ENCODE peak calls at places on chromosomes 16 and 17, in nine cellular contexts. Y, P, X, S, C, R, W, J and Q are unnamed samples. For H3K27me3, the result is how much of the 10 kb centered on the place peaks cover.

GRCh38 chr17:63832455-63832854 is 5.0 kb upstream of the FTSJ3 start:
- DNase-seq in Y (no peak), P (no peak), X (no peak), S (no peak), C (no peak), R (no peak), W (no peak), J (no peak), Q (no peak)

GRCh38 chr17:14792751-14793150 is 472.4 kb downstream of the PMP22 start:
- DNase-seq in Y (no peak), P (no peak), X (peak), S (peak), C (no peak), R (peak), W (no peak), J (no peak), Q (peak)

GRCh38 chr16:84952335-84953050 is 58.8 kb downstream of the ZDHHC7 start:
- DNase-seq in Y (peak), P (peak), X (peak), S (peak), C (peak), R (peak), W (peak), J (peak), Q (peak)

GRCh38 chr17:5097101-5097834 is 14.4 kb downstream of the ZNF232 start:
- DNase-seq in Y (no peak), P (no peak), X (no peak), S (peak), C (no peak), R (no peak), W (peak), J (no peak), Q (no peak)

GRCh38 chr16:63978240-63978639 is 1143.6 kb downstream of the CDH11 start:
- DNase-seq in Y (no peak), P (no peak), X (no peak), S (no peak), C (no peak), R (no peak), W (no peak), J (no peak), Q (no peak)

GRCh38 chr17:16989230-16989952 is 17.5 kb upstream of the TNFRSF13B start:
- DNase-seq in Y (no peak), P (no peak), X (no peak), S (no peak), C (no peak), R (no peak), W (no peak), J (peak), Q (no peak)

GRCh38 chr17:78127240-78127887 is 1.2 kb downstream of the TMC6 start:
- DNase-seq in Y (no peak), P (no peak), X (peak), S (peak), C (peak), R (no peak), W (no peak), J (peak), Q (no peak)

GRCh38 chr16:84360748-84361147 is 7.6 kb upstream of the ATP2C2 start:
- DNase-seq in Y (no peak), P (no peak), X (no peak), S (no peak), C (no peak), R (no peak), W (no peak), J (no peak), Q (no peak)

GRCh38 chr17:81428521-81428920 is 33.3 kb downstream of the BAHCC1 start:
- DNase-seq in Y (no peak), P (no peak), X (no peak), S (no peak), C (no peak), R (no peak), W (no peak), J (peak), Q (no peak)

GRCh38 chr17:57751971-57752905 is 7.1 kb upstream of the CCDC182 start:
- DNase-seq in Y (no peak), P (no peak), X (no peak), S (no peak), C (no peak), R (no peak), W (no peak), J (no peak), Q (no peak)

GRCh38 chr16:79677799-79678525 is 77.4 kb upstream of the MAF start:
- DNase-seq in Y (no peak), P (no peak), X (no peak), S (no peak), C (no peak), R (peak), W (no peak), J (no peak), Q (peak)

GRCh38 chr16:85696761-85697160 is 8.0 kb upstream of the GINS2 start:
- DNase-seq in Y (no peak), P (no peak), X (no peak), S (no peak), C (no peak), R (no peak), W (no peak), J (no peak), Q (no peak)

GRCh38 chr17:28725166-28725659 is 820 bp downstream of the TLCD1 start:
- DNase-seq in Y (peak), P (peak), X (peak), S (peak), C (peak), R (no peak), W (no peak), J (peak), Q (peak)

GRCh38 chr17:1110524-1110843 is 69.3 kb downstream of the ABR start:
- DNase-seq in Y (no peak), P (no peak), X (no peak), S (no peak), C (no peak), R (no peak), W (no peak), J (no peak), Q (no peak)

GRCh38 chr17:71764507-71764906 is 356.3 kb upstream of the SOX9 start:
- DNase-seq in Y (no peak), P (no peak), X (peak), S (peak), C (no peak), R (no peak), W (peak), J (peak), Q (peak)

GRCh38 chr16:3363793-3364192 is 8.1 kb downstream of the OR2C1 start:
- DNase-seq in Y (no peak), P (no peak), X (no peak), S (no peak), C (no peak), R (no peak), W (no peak), J (no peak), Q (no peak)

GRCh38 chr17:36858119-36859002 is 78.9 kb upstream of the LHX1 start:
- DNase-seq in Y (no peak), P (no peak), X (peak), S (no peak), C (peak), R (peak), W (no peak), J (no peak), Q (no peak)

GRCh38 chr16:56513972-56514371 is 5.9 kb downstream of the BBS2 start:
- DNase-seq in Y (peak), P (peak), X (peak), S (peak), C (peak), R (peak), W (no peak), J (peak), Q (peak)

GRCh38 chr16:57192720-57193486 is 6.8 kb downstream of the RSPRY1 start:
- DNase-seq in Y (peak), P (no peak), X (no peak), S (no peak), C (no peak), R (peak), W (no peak), J (no peak), Q (peak)

GRCh38 chr17:36647598-36647997 is 46.2 kb downstream of the MRM1 start:
- DNase-seq in Y (no peak), P (no peak), X (no peak), S (no peak), C (no peak), R (no peak), W (no peak), J (no peak), Q (no peak)

GRCh38 chr17:48462946-48463345 is 32.9 kb upstream of the SKAP1 start:
- DNase-seq in Y (no peak), P (no peak), X (no peak), S (no peak), C (no peak), R (no peak), W (no peak), J (no peak), Q (no peak)

GRCh38 chr17:48460055-48460454 is 30.0 kb upstream of the SKAP1 start:
- DNase-seq in Y (no peak), P (no peak), X (no peak), S (no peak), C (no peak), R (no peak), W (no peak), J (no peak), Q (no peak)

GRCh38 chr17:48465884-48466283 is 35.9 kb upstream of the SKAP1 start:
- DNase-seq in Y (no peak), P (no peak), X (no peak), S (no peak), C (no peak), R (no peak), W (no peak), J (no peak), Q (no peak)

GRCh38 chr17:48459070-48459469 is 29.1 kb upstream of the SKAP1 start:
- DNase-seq in Y (no peak), P (no peak), X (no peak), S (no peak), C (no peak), R (no peak), W (no peak), J (no peak), Q (no peak)

DNA sequence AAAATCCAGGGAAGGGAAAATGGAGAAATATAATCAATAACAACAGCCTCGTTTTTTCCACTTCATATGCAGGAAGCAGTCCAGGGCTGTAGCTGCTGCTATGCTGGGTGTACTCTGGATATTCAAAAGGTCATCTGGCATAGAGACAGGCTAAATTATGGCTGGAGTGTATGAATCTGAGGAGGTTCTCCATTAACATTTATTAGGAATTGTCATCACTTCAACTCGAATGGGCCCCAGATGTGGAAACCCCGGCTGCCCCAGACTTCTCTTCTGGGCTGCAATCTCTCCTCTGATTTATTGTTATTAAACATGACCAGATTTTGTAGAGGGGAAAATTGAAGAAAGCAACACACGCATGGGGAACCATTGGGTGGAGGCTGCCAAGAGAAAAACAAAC is 33.5 kb upstream of the SKAP1 start:
- DNase-seq in Y (no peak), P (no peak), X (no peak), S (no peak), C (no peak), R (no peak), W (no peak), J (no peak), Q (no peak)
- H2AFZ ChIP-seq in Y (no peak), P (no peak), X (no peak), S (no peak), C (no peak), R (no peak), W (no peak), J (no peak), Q (no peak)

DNA sequence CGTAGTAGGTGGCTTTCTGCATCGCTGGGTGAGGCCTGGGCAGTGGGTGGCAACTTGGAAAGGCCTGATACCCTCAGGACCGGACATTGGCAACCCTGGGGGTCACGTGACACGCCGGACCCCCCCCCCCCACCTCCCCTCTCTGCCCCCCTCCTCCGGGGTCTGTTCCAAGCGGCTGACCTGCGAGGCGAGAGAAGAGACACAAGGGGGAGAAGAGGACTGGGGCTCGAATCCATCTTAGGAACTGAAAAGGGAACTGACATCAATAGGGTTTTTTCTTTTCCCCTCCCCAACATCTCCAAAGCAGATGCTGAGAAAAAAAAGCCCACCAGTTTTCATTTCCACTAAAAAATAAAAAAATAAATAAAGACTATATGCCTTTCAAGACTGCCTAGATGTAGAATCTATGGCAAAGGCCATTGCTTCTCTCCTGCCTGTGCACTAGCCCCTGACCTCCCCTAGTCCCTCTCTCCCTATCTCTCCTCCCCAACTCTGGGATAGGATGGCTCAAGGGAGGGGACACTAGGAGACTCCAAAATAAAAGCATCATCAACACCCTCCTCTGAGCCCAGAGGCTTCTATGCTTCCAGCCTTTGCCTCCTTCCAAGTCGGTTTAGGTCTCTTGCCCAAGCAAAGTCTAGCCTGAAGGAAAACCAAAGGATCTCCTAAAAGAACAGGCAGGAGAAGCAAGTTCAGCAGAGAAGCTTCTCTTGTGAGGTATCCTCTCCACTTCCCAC is 7.7 kb upstream of the HOXB2 start:
- DNase-seq in Y (peak), P (no peak), X (no peak), S (no peak), C (no peak), R (peak), W (no peak), J (no peak), Q (peak)
- H3K27me3 ChIP-seq in Y (under half), P (under half), X (under half), S (half or more), C (under half), R (under half), W (half or more), J (under half), Q (under half)

DNA sequence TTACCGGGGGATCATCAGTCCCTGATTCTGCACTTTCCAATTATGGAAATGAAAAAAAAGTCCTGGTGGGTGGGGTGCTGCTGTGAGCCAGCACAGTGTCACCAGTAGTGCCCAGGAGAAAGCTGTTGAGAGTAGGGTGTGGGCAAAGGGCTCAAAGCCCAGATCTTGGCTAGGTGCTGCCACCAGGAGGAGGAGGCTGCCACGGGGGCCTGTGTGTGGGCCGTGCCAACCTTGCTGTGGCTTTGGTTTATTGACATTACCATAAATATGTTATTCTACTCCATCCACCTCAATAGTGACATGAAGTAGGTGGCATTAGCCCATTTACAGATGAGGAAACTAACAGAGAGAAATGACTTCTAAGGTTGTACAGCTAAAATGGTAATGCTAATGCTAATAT is 6.7 kb upstream of the PRPSAP2 start:
- DNase-seq in Y (no peak), P (no peak), X (peak), S (no peak), C (no peak), R (no peak), W (no peak), J (no peak), Q (no peak)
- H2AFZ ChIP-seq in Y (peak), P (no peak), X (no peak), S (no peak), C (no peak), R (no peak), W (no peak), J (no peak), Q (no peak)

GRCh38 chr17:66947311-66947710 is 17.2 kb upstream of the CACNG4 start:
- DNase-seq in Y (no peak), P (no peak), X (no peak), S (no peak), C (no peak), R (no peak), W (no peak), J (no peak), Q (no peak)

GRCh38 chr17:66946251-66946650 is 18.3 kb upstream of the CACNG4 start:
- DNase-seq in Y (no peak), P (no peak), X (no peak), S (no peak), C (no peak), R (no peak), W (no peak), J (no peak), Q (no peak)

GRCh38 chr17:66950325-66950724 is 14.2 kb upstream of the CACNG4 start:
- DNase-seq in Y (no peak), P (no peak), X (no peak), S (no peak), C (no peak), R (no peak), W (no peak), J (no peak), Q (no peak)

GRCh38 chr17:66949501-66949900 is 15.0 kb upstream of the CACNG4 start:
- DNase-seq in Y (peak), P (no peak), X (peak), S (no peak), C (no peak), R (peak), W (no peak), J (no peak), Q (no peak)

GRCh38 chr17:66948061-66948750 is 16.3 kb upstream of the CACNG4 start:
- DNase-seq in Y (no peak), P (no peak), X (no peak), S (no peak), C (peak), R (no peak), W (no peak), J (no peak), Q (no peak)
- H3K27me3 ChIP-seq in Y (under half), P (under half), X (under half), S (under half), C (under half), R (under half), W (under half), J (under half), Q (under half)